ENCODE peak calls at places on chromosomes 12 and 14, in four cellular contexts. One of them, this sample, is unnamed.

GRCh38 chr14:35374273-35374681 is 30.3 kb downstream of the NFKBIA start:
- DNase-seq in NCI-H2081: no peak
- DNase-seq in amniotic stem cell: peak; percentile 78
- DNase-seq in EL: peak; percentile 95
- DNase-seq in this sample: no peak

GRCh38 chr12:131950182-131950913 is 606 bp downstream of the EP400 start:
- DNase-seq in NCI-H2081: peak; percentile 25
- DNase-seq in amniotic stem cell: no peak
- DNase-seq in EL: peak; percentile 28
- DNase-seq in this sample: peak; percentile 19

GRCh38 chr14:35553808-35554207 is 19.8 kb downstream of the INSM2 start:
- DNase-seq in NCI-H2081: no peak
- DNase-seq in amniotic stem cell: peak; percentile 31
- DNase-seq in EL: peak; percentile 43
- DNase-seq in this sample: no peak

GRCh38 chr12:4645023-4645422 is 3.8 kb downstream of the AKAP3 start:
- DNase-seq in NCI-H2081: no peak
- DNase-seq in amniotic stem cell: no peak
- DNase-seq in EL: no peak
- DNase-seq in this sample: no peak

GRCh38 chr14:75084513-75084912 is 15.1 kb downstream of the ZC2HC1C start:
- DNase-seq in NCI-H2081: no peak
- DNase-seq in amniotic stem cell: no peak
- DNase-seq in EL: no peak
- DNase-seq in this sample: no peak

GRCh38 chr12:51076235-51076930 is 7.0 kb downstream of the CSRNP2 start:
- DNase-seq in NCI-H2081: no peak
- DNase-seq in amniotic stem cell: no peak
- DNase-seq in EL: no peak
- DNase-seq in this sample: no peak

GRCh38 chr12:90253674-90254181 is 545.1 kb upstream of the ATP2B1 start:
- DNase-seq in NCI-H2081: peak; percentile 21
- DNase-seq in amniotic stem cell: peak; percentile 32
- DNase-seq in EL: peak; percentile 92
- DNase-seq in this sample: no peak

GRCh38 chr14:74402264-74403251 is 23.5 kb downstream of the SYNDIG1L start:
- DNase-seq in NCI-H2081: no peak
- DNase-seq in amniotic stem cell: no peak
- DNase-seq in EL: no peak
- DNase-seq in this sample: no peak

GRCh38 chr14:64801800-64802199 is 77.9 kb downstream of the SPTB start:
- DNase-seq in NCI-H2081: no peak
- DNase-seq in amniotic stem cell: no peak
- DNase-seq in EL: peak; percentile 41
- DNase-seq in this sample: no peak

GRCh38 chr14:51650721-51651387 is 856 bp upstream of the FRMD6 start:
- DNase-seq in NCI-H2081: no peak
- DNase-seq in amniotic stem cell: no peak
- DNase-seq in EL: peak; percentile 48
- DNase-seq in this sample: no peak

GRCh38 chr14:65243766-65244442 is 141.6 kb upstream of the MAX start:
- DNase-seq in NCI-H2081: no peak
- DNase-seq in amniotic stem cell: no peak
- DNase-seq in EL: peak; percentile 54
- DNase-seq in this sample: no peak

GRCh38 chr12:96233941-96234461 is 39.8 kb downstream of the ELK3 start:
- DNase-seq in NCI-H2081: peak; percentile 46
- DNase-seq in amniotic stem cell: no peak
- DNase-seq in EL: peak; percentile 29
- DNase-seq in this sample: no peak

GRCh38 chr12:54935235-54935951 is 49.2 kb downstream of the TESPA1 start:
- DNase-seq in NCI-H2081: no peak
- DNase-seq in amniotic stem cell: peak; percentile 44
- DNase-seq in EL: peak; percentile 75
- DNase-seq in this sample: no peak

GRCh38 chr14:38129705-38130104 is 78.0 kb upstream of the SSTR1 start:
- DNase-seq in NCI-H2081: no peak
- DNase-seq in amniotic stem cell: no peak
- DNase-seq in EL: no peak
- DNase-seq in this sample: no peak